ENCODE peak calls at places on chromosomes 12 and 14, in ten cellular contexts. One of them, this sample, is unnamed. For H3K4me1, the result is how much of the 10 kb centered on the place peaks cover.

GRCh38 chr14:92549853-92550244 is 36.3 kb downstream of the RIN3 start:
- DNase-seq in lung: no peak
- DNase-seq in tibial nerve: peak
- DNase-seq in CD8-positive, alpha-beta memory T cell: no peak
- DNase-seq in iPS DF 6.9: no peak
- DNase-seq in CD8-positive, alpha-beta T cell: no peak
- DNase-seq in adrenal gland: peak
- DNase-seq in right cardiac atrium: peak
- DNase-seq in pancreas: no peak
- DNase-seq in tibial artery: peak
- DNase-seq in this sample: peak

GRCh38 chr12:12684375-12685106 is 11.4 kb downstream of the GPR19 start:
- DNase-seq in right cardiac atrium: peak
- DNase-seq in iPS DF 6.9: peak
- DNase-seq in lung: no peak
- DNase-seq in adrenal gland: peak
- DNase-seq in CD8-positive, alpha-beta T cell: no peak
- DNase-seq in CD8-positive, alpha-beta memory T cell: no peak
- DNase-seq in tibial artery: no peak
- DNase-seq in pancreas: no peak
- DNase-seq in tibial nerve: peak
- DNase-seq in this sample: no peak

GRCh38 chr12:69779928-69780327 is 41.3 kb downstream of the RAB3IP start:
- DNase-seq in CD8-positive, alpha-beta memory T cell: no peak
- DNase-seq in adrenal gland: no peak
- DNase-seq in pancreas: no peak
- DNase-seq in right cardiac atrium: peak
- DNase-seq in tibial nerve: no peak
- DNase-seq in lung: no peak
- DNase-seq in iPS DF 6.9: peak
- DNase-seq in CD8-positive, alpha-beta T cell: no peak
- DNase-seq in tibial artery: no peak
- DNase-seq in this sample: no peak

GRCh38 chr12:27025116-27025515 is 2.8 kb downstream of the MED21 start:
- DNase-seq in tibial artery: no peak
- DNase-seq in CD8-positive, alpha-beta T cell: no peak
- DNase-seq in tibial nerve: no peak
- DNase-seq in iPS DF 6.9: no peak
- DNase-seq in lung: no peak
- DNase-seq in right cardiac atrium: no peak
- DNase-seq in pancreas: no peak
- DNase-seq in adrenal gland: no peak
- DNase-seq in CD8-positive, alpha-beta memory T cell: no peak
- DNase-seq in this sample: no peak

GRCh38 chr12:122087431-122088180 is 9.1 kb downstream of the MLXIP start:
- DNase-seq in adrenal gland: no peak
- DNase-seq in pancreas: no peak
- DNase-seq in iPS DF 6.9: no peak
- DNase-seq in tibial nerve: no peak
- DNase-seq in lung: no peak
- DNase-seq in CD8-positive, alpha-beta memory T cell: no peak
- DNase-seq in tibial artery: no peak
- DNase-seq in right cardiac atrium: no peak
- DNase-seq in CD8-positive, alpha-beta T cell: no peak
- DNase-seq in this sample: peak

GRCh38 chr12:52828156-52829090 is 5.7 kb downstream of the KRT79 start:
- DNase-seq in lung: no peak
- DNase-seq in tibial artery: no peak
- DNase-seq in iPS DF 6.9: no peak
- DNase-seq in tibial nerve: no peak
- DNase-seq in right cardiac atrium: no peak
- DNase-seq in adrenal gland: no peak
- DNase-seq in CD8-positive, alpha-beta memory T cell: no peak
- DNase-seq in pancreas: no peak
- DNase-seq in CD8-positive, alpha-beta T cell: no peak
- DNase-seq in this sample: no peak

GRCh38 chr14:90815817-90816662 is at the start of gene TTC7B:
- DNase-seq in iPS DF 6.9: no peak
- DNase-seq in adrenal gland: no peak
- DNase-seq in pancreas: peak
- DNase-seq in tibial artery: no peak
- DNase-seq in tibial nerve: no peak
- DNase-seq in CD8-positive, alpha-beta T cell: no peak
- DNase-seq in right cardiac atrium: peak
- DNase-seq in CD8-positive, alpha-beta memory T cell: no peak
- DNase-seq in lung: no peak
- DNase-seq in this sample: peak

GRCh38 chr14:70754989-70755388 is 54.3 kb downstream of the MAP3K9 start:
- DNase-seq in pancreas: peak
- DNase-seq in right cardiac atrium: no peak
- DNase-seq in CD8-positive, alpha-beta memory T cell: no peak
- DNase-seq in tibial nerve: no peak
- DNase-seq in tibial artery: no peak
- DNase-seq in iPS DF 6.9: no peak
- DNase-seq in lung: peak
- DNase-seq in CD8-positive, alpha-beta T cell: no peak
- DNase-seq in adrenal gland: no peak
- DNase-seq in this sample: no peak

GRCh38 chr12:119679081-119679480 is 11.1 kb downstream of the PRKAB1 start:
- DNase-seq in iPS DF 6.9: no peak
- DNase-seq in right cardiac atrium: no peak
- DNase-seq in adrenal gland: peak
- DNase-seq in CD8-positive, alpha-beta memory T cell: no peak
- DNase-seq in pancreas: no peak
- DNase-seq in tibial nerve: no peak
- DNase-seq in tibial artery: no peak
- DNase-seq in lung: no peak
- DNase-seq in CD8-positive, alpha-beta T cell: no peak
- DNase-seq in this sample: no peak

GRCh38 chr14:22539831-22540230 is 49.2 kb downstream of the DAD1 start:
- DNase-seq in iPS DF 6.9: no peak
- DNase-seq in tibial artery: no peak
- DNase-seq in CD8-positive, alpha-beta memory T cell: no peak
- DNase-seq in lung: no peak
- DNase-seq in tibial nerve: no peak
- DNase-seq in CD8-positive, alpha-beta T cell: no peak
- DNase-seq in right cardiac atrium: no peak
- DNase-seq in adrenal gland: no peak
- DNase-seq in pancreas: no peak
- DNase-seq in this sample: no peak

GRCh38 chr12:121794532-121795028 is 1.1 kb upstream of the RHOF start:
- DNase-seq in iPS DF 6.9: no peak
- DNase-seq in CD8-positive, alpha-beta memory T cell: no peak
- DNase-seq in CD8-positive, alpha-beta T cell: no peak
- DNase-seq in adrenal gland: peak
- DNase-seq in right cardiac atrium: peak
- DNase-seq in pancreas: peak
- DNase-seq in tibial nerve: no peak
- DNase-seq in lung: peak
- DNase-seq in tibial artery: no peak
- DNase-seq in this sample: peak

GRCh38 chr14:105062048-105062433 is 3.2 kb downstream of the GPR132 start:
- DNase-seq in tibial artery: peak
- DNase-seq in lung: no peak
- DNase-seq in iPS DF 6.9: no peak
- DNase-seq in CD8-positive, alpha-beta T cell: no peak
- DNase-seq in tibial nerve: no peak
- DNase-seq in pancreas: no peak
- DNase-seq in right cardiac atrium: peak
- DNase-seq in CD8-positive, alpha-beta memory T cell: no peak
- DNase-seq in adrenal gland: no peak
- DNase-seq in this sample: no peak

GRCh38 chr12:43210437-43211197 is 341.4 kb downstream of the ADAMTS20 start:
- DNase-seq in CD8-positive, alpha-beta memory T cell: no peak
- DNase-seq in right cardiac atrium: no peak
- DNase-seq in adrenal gland: no peak
- DNase-seq in lung: no peak
- DNase-seq in tibial artery: no peak
- DNase-seq in tibial nerve: no peak
- DNase-seq in CD8-positive, alpha-beta T cell: no peak
- DNase-seq in iPS DF 6.9: no peak
- DNase-seq in pancreas: no peak
- DNase-seq in this sample: no peak

GRCh38 chr14:55605793-55606192 is 25.8 kb downstream of the KTN1 start:
- DNase-seq in CD8-positive, alpha-beta memory T cell: no peak
- DNase-seq in adrenal gland: no peak
- DNase-seq in tibial nerve: no peak
- DNase-seq in tibial artery: no peak
- DNase-seq in CD8-positive, alpha-beta T cell: no peak
- DNase-seq in pancreas: no peak
- DNase-seq in iPS DF 6.9: no peak
- DNase-seq in lung: no peak
- DNase-seq in right cardiac atrium: no peak
- DNase-seq in this sample: no peak

GRCh38 chr14:55607386-55607785 is 27.4 kb downstream of the KTN1 start:
- DNase-seq in lung: no peak
- DNase-seq in right cardiac atrium: no peak
- DNase-seq in CD8-positive, alpha-beta T cell: no peak
- DNase-seq in tibial artery: no peak
- DNase-seq in pancreas: no peak
- DNase-seq in CD8-positive, alpha-beta memory T cell: no peak
- DNase-seq in adrenal gland: no peak
- DNase-seq in tibial nerve: no peak
- DNase-seq in iPS DF 6.9: no peak
- DNase-seq in this sample: no peak

GRCh38 chr14:55603401-55603953 is 23.5 kb downstream of the KTN1 start:
- DNase-seq in adrenal gland: no peak
- DNase-seq in tibial artery: no peak
- DNase-seq in CD8-positive, alpha-beta memory T cell: no peak
- DNase-seq in lung: no peak
- DNase-seq in CD8-positive, alpha-beta T cell: no peak
- DNase-seq in tibial nerve: no peak
- DNase-seq in iPS DF 6.9: no peak
- DNase-seq in pancreas: no peak
- DNase-seq in right cardiac atrium: no peak
- DNase-seq in this sample: no peak

GRCh38 chr14:55604467-55604866 is 24.5 kb downstream of the KTN1 start:
- DNase-seq in iPS DF 6.9: no peak
- DNase-seq in CD8-positive, alpha-beta T cell: no peak
- DNase-seq in tibial nerve: no peak
- DNase-seq in CD8-positive, alpha-beta memory T cell: no peak
- DNase-seq in tibial artery: no peak
- DNase-seq in pancreas: no peak
- DNase-seq in lung: no peak
- DNase-seq in right cardiac atrium: no peak
- DNase-seq in adrenal gland: no peak
- DNase-seq in this sample: no peak

GRCh38 chr14:55604900-55605418 is 25.0 kb downstream of the KTN1 start:
- DNase-seq in adrenal gland: no peak
- DNase-seq in CD8-positive, alpha-beta memory T cell: no peak
- DNase-seq in lung: no peak
- DNase-seq in iPS DF 6.9: no peak
- DNase-seq in right cardiac atrium: no peak
- DNase-seq in tibial nerve: no peak
- DNase-seq in tibial artery: no peak
- DNase-seq in pancreas: no peak
- DNase-seq in CD8-positive, alpha-beta T cell: no peak
- DNase-seq in this sample: no peak
- H3K4me1 ChIP-seq in adrenal gland: under half
- H3K4me1 ChIP-seq in CD8-positive, alpha-beta memory T cell: under half
- H3K4me1 ChIP-seq in lung: under half
- H3K4me1 ChIP-seq in iPS DF 6.9: under half
- H3K4me1 ChIP-seq in right cardiac atrium: under half
- H3K4me1 ChIP-seq in tibial nerve: under half
- H3K4me1 ChIP-seq in tibial artery: under half
- H3K4me1 ChIP-seq in pancreas: under half
- H3K4me1 ChIP-seq in CD8-positive, alpha-beta T cell: under half
- H3K4me1 ChIP-seq in this sample: half or more

DNA sequence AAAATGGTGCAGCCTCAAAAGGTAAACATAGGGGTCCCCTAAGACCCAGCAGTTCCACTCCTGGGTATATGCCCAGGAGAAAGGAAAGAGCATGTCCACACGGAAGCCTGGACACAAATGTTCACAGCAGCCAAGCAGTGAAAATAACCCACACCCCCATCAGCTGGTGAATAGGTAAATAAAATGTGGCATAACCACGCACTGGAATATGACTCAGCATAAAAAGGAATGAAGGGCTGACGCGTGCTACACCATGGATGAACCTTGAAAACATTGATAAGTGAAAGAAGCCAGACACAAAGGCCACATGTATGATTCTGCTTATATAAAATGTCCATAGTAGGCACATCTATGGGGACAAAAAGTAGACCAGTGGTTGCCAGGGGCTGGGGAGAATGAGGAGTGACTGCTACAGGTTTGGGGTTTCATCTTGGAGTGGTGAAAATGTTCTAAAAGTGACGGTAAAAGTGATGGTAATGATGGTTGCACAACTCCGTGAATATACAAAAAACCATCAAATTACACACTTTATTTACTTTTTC is 3.8 kb upstream of the SCARB1 start:
- DNase-seq in CD8-positive, alpha-beta memory T cell: no peak
- DNase-seq in lung: no peak
- DNase-seq in tibial nerve: no peak
- DNase-seq in iPS DF 6.9: no peak
- DNase-seq in adrenal gland: peak
- DNase-seq in pancreas: no peak
- DNase-seq in tibial artery: no peak
- DNase-seq in CD8-positive, alpha-beta T cell: no peak
- DNase-seq in right cardiac atrium: no peak
- DNase-seq in this sample: no peak
- H3K4me1 ChIP-seq in CD8-positive, alpha-beta memory T cell: under half
- H3K4me1 ChIP-seq in lung: under half
- H3K4me1 ChIP-seq in tibial nerve: under half
- H3K4me1 ChIP-seq in iPS DF 6.9: under half
- H3K4me1 ChIP-seq in adrenal gland: under half
- H3K4me1 ChIP-seq in pancreas: under half
- H3K4me1 ChIP-seq in tibial artery: under half
- H3K4me1 ChIP-seq in CD8-positive, alpha-beta T cell: under half
- H3K4me1 ChIP-seq in right cardiac atrium: under half
- H3K4me1 ChIP-seq in this sample: under half

GRCh38 chr12:62268956-62269355 is 8.8 kb downstream of the USP15 start:
- DNase-seq in lung: no peak
- DNase-seq in tibial nerve: no peak
- DNase-seq in tibial artery: no peak
- DNase-seq in pancreas: no peak
- DNase-seq in CD8-positive, alpha-beta memory T cell: no peak
- DNase-seq in right cardiac atrium: no peak
- DNase-seq in adrenal gland: no peak
- DNase-seq in CD8-positive, alpha-beta T cell: no peak
- DNase-seq in iPS DF 6.9: no peak
- DNase-seq in this sample: no peak
- H3K4me1 ChIP-seq in lung: under half
- H3K4me1 ChIP-seq in tibial nerve: half or more
- H3K4me1 ChIP-seq in tibial artery: under half
- H3K4me1 ChIP-seq in pancreas: under half
- H3K4me1 ChIP-seq in CD8-positive, alpha-beta memory T cell: half or more
- H3K4me1 ChIP-seq in right cardiac atrium: under half
- H3K4me1 ChIP-seq in adrenal gland: half or more
- H3K4me1 ChIP-seq in CD8-positive, alpha-beta T cell: half or more
- H3K4me1 ChIP-seq in iPS DF 6.9: under half
- H3K4me1 ChIP-seq in this sample: half or more

DNA sequence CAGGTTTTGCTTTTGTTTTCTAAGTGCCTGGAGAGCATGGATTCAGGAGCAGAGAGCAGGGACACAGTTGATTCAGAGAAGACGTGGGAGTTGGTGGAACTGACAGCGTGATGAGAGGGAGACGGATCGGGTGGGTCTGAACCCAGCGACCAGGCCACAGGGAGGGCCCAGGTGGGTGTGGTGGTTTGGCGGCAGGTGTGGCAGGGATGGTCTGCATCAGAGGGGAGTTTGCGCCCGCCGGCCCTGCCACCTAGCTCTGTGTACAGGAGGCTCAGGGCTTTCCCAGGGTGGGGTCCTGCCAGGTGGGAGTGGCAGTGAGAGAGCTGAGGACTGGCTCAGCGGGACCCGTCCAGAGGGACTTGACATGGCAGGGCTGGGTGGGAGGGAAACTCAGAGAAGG is 33.3 kb upstream of the DIO3 start:
- DNase-seq in CD8-positive, alpha-beta memory T cell: no peak
- DNase-seq in lung: no peak
- DNase-seq in adrenal gland: no peak
- DNase-seq in iPS DF 6.9: no peak
- DNase-seq in CD8-positive, alpha-beta T cell: no peak
- DNase-seq in right cardiac atrium: peak
- DNase-seq in tibial nerve: no peak
- DNase-seq in pancreas: no peak
- DNase-seq in tibial artery: no peak
- DNase-seq in this sample: no peak
- H3K4me1 ChIP-seq in CD8-positive, alpha-beta memory T cell: under half
- H3K4me1 ChIP-seq in lung: under half
- H3K4me1 ChIP-seq in adrenal gland: under half
- H3K4me1 ChIP-seq in iPS DF 6.9: under half
- H3K4me1 ChIP-seq in CD8-positive, alpha-beta T cell: under half
- H3K4me1 ChIP-seq in right cardiac atrium: under half
- H3K4me1 ChIP-seq in tibial nerve: under half
- H3K4me1 ChIP-seq in pancreas: under half
- H3K4me1 ChIP-seq in tibial artery: under half
- H3K4me1 ChIP-seq in this sample: under half

This sample was measured in sigmoid colon.